ENCODE peak calls at places on chromosome 1, in ten cellular contexts. S is left lung, D is Caki2, N is fibroblast of the aortic adventitia, U is fibroblast of pulmonary artery, B is osteocyte, O is IMR-90, E is kidney epithelial cell, H is HT1080, V is Calu3. G is an unnamed sample.

GRCh38 chr1:71786218-71786617 is 496.1 kb downstream of the NEGR1 start:
- DNase-seq in S (no peak), D (no peak), N (no peak), U (no peak), B (no peak), O (no peak), E (no peak), H (no peak), V (no peak), G (no peak)

GRCh38 chr1:202807367-202807925 is 775 bp downstream of the KDM5B start:
- DNase-seq in S (peak), D (no peak), N (peak), U (no peak), B (peak), O (peak), E (no peak), H (no peak), V (peak), G (no peak)

GRCh38 chr1:156821801-156822200 is 5.2 kb upstream of the SH2D2A start:
- DNase-seq in S (no peak), D (no peak), N (peak), U (peak), B (no peak), O (peak), E (no peak), H (no peak), V (no peak), G (peak)

GRCh38 chr1:115462677-115463076 is 124.6 kb upstream of the NGF start:
- DNase-seq in S (no peak), D (no peak), N (no peak), U (no peak), B (no peak), O (no peak), E (no peak), H (no peak), V (no peak), G (no peak)

GRCh38 chr1:4056422-4056821 is 156.3 kb upstream of the C1orf174 start:
- DNase-seq in S (no peak), D (no peak), N (no peak), U (no peak), B (peak), O (no peak), E (no peak), H (no peak), V (no peak), G (no peak)

GRCh38 chr1:10271869-10272268 is 61.5 kb downstream of the KIF1B start:
- DNase-seq in S (no peak), D (no peak), N (no peak), U (no peak), B (no peak), O (no peak), E (no peak), H (no peak), V (no peak), G (no peak)

GRCh38 chr1:218553197-218553596 is 208.1 kb downstream of the TGFB2 start:
- DNase-seq in S (no peak), D (no peak), N (peak), U (no peak), B (no peak), O (no peak), E (no peak), H (peak), V (no peak), G (no peak)

GRCh38 chr1:6260433-6260934 is 414 bp downstream of the GPR153 start:
- DNase-seq in S (no peak), D (no peak), N (no peak), U (no peak), B (no peak), O (no peak), E (no peak), H (no peak), V (no peak), G (no peak)

G was measured in non-pigmented ciliary epithelial cell.